ENCODE peak calls at places on chromosomes 6 and 20, in nine cellular contexts. S is osteocyte; I is EH; H is WTC11; N is NCI-H510A; K is CD8-positive, alpha-beta T cell; D is C1 segment of cervical spinal cord; R is tibial artery; F is spleen. U is an unnamed sample.
A peak's percentile ranks its signal among the peaks of the same experiment; 100 is the strongest.

GRCh38 chr6:104606361-104606760 is 253.4 kb downstream of the HACE1 start:
- DNase-seq in S (no peak), I (no peak), H (no peak), N (peak; percentile 3), K (no peak), D (no peak), R (no peak), F (no peak), U (no peak)

GRCh38 chr6:6714498-6715360 is 126.2 kb downstream of the LY86 start:
- DNase-seq in S (no peak), I (no peak), H (no peak), N (no peak), K (no peak), D (no peak), R (no peak), F (no peak), U (no peak)

GRCh38 chr20:41572010-41572572 is 46.1 kb downstream of the CHD6 start:
- DNase-seq in S (no peak), I (no peak), H (peak; percentile 38), N (no peak), K (no peak), D (no peak), R (no peak), F (no peak), U (no peak)

GRCh38 chr6:111799576-111800467 is 73.4 kb downstream of the FYN start:
- DNase-seq in S (no peak), I (peak; percentile 29), H (peak; percentile 24), N (no peak), K (no peak), D (no peak), R (no peak), F (no peak), U (no peak)

GRCh38 chr20:58366016-58366415 is 23.0 kb upstream of the VAPB start:
- DNase-seq in S (no peak), I (no peak), H (peak; percentile 29), N (no peak), K (no peak), D (no peak), R (no peak), F (no peak), U (no peak)

GRCh38 chr6:157650261-157650640 is 172.8 kb upstream of the SNX9 start:
- DNase-seq in S (no peak), I (no peak), H (no peak), N (no peak), K (no peak), D (peak; percentile 26), R (peak; percentile 75), F (no peak), U (no peak)

GRCh38 chr6:25418463-25419052 is 139.4 kb downstream of the CARMIL1 start:
- DNase-seq in S (no peak), I (peak; percentile 47), H (no peak), N (no peak), K (no peak), D (no peak), R (no peak), F (no peak), U (no peak)

GRCh38 chr6:43970913-43971775 is 156.1 kb downstream of the MRPL14 start:
- DNase-seq in S (peak; percentile 40), I (no peak), H (no peak), N (no peak), K (no peak), D (no peak), R (no peak), F (no peak), U (no peak)

GRCh38 chr6:1940381-1940780 is 305.0 kb downstream of the GMDS start:
- DNase-seq in S (no peak), I (no peak), H (no peak), N (no peak), K (no peak), D (no peak), R (no peak), F (no peak), U (no peak)

GRCh38 chr6:5142915-5143314 is 57.8 kb downstream of the PPP1R3G start:
- DNase-seq in S (no peak), I (peak; percentile 11), H (no peak), N (no peak), K (no peak), D (no peak), R (no peak), F (no peak), U (no peak)

GRCh38 chr20:8673116-8673515 is 395.8 kb upstream of the PLCB4 start:
- DNase-seq in S (no peak), I (no peak), H (no peak), N (no peak), K (no peak), D (no peak), R (no peak), F (no peak), U (no peak)

GRCh38 chr6:44620922-44621321 is 233.4 kb downstream of the CDC5L start:
- DNase-seq in S (no peak), I (no peak), H (no peak), N (no peak), K (no peak), D (no peak), R (no peak), F (no peak), U (no peak)